ENCODE peak calls at places on chromosomes 11 and 22, in eight cellular contexts. Y, P, K, H, E, N, Z and A are unnamed samples.

GRCh38 chr11:10450451-10451398 is 4.3 kb upstream of the AMPD3 start:
- DNase-seq in Y (peak; percentile 32), P (peak; percentile 79), K (no peak), H (peak; percentile 32), E (no peak), N (peak; percentile 41), Z (peak; percentile 25), A (no peak)

GRCh38 chr22:32469799-32470212 is 4.8 kb upstream of the FBXO7 start:
- DNase-seq in Y (no peak), P (peak; percentile 29), K (no peak), H (no peak), E (peak; percentile 76), N (peak; percentile 50), Z (peak; percentile 86), A (peak; percentile 59)

GRCh38 chr22:27990879-27991278 is 71.8 kb upstream of the PITPNB start:
- DNase-seq in Y (peak; percentile 2), P (peak; percentile 6), K (no peak), H (peak; percentile 63), E (peak; percentile 68), N (peak; percentile 63), Z (peak; percentile 33), A (no peak)

GRCh38 chr11:62930157-62930556 is 9.0 kb upstream of the CHRM1 start:
- DNase-seq in Y (no peak), P (no peak), K (no peak), H (no peak), E (no peak), N (no peak), Z (no peak), A (no peak)

GRCh38 chr22:37552560-37553163 is 7.6 kb upstream of the CDC42EP1 start:
- DNase-seq in Y (no peak), P (no peak), K (no peak), H (no peak), E (no peak), N (peak; percentile 80), Z (peak; percentile 71), A (no peak)

GRCh38 chr11:6505577-6506240 is 8.6 kb downstream of the DNHD1 start:
- DNase-seq in Y (no peak), P (peak; percentile 58), K (peak; percentile 47), H (peak; percentile 25), E (peak; percentile 81), N (peak; percentile 76), Z (peak; percentile 77), A (no peak)

GRCh38 chr22:31532060-31532459 is 35.7 kb downstream of the SFI1 start:
- DNase-seq in Y (no peak), P (no peak), K (no peak), H (no peak), E (no peak), N (peak; percentile 9), Z (peak; percentile 51), A (no peak)

GRCh38 chr11:43574949-43575915 is 105.3 kb upstream of the HSD17B12 start:
- DNase-seq in Y (no peak), P (no peak), K (no peak), H (no peak), E (peak; percentile 44), N (peak; percentile 70), Z (peak; percentile 51), A (no peak)

GRCh38 chr11:70573701-70574151 is 175.4 kb downstream of the CTTN start:
- DNase-seq in Y (no peak), P (no peak), K (no peak), H (no peak), E (no peak), N (no peak), Z (no peak), A (peak; percentile 20)

GRCh38 chr11:10746871-10747270 is 4.2 kb upstream of the CTR9 start:
- DNase-seq in Y (no peak), P (peak; percentile 44), K (no peak), H (no peak), E (no peak), N (no peak), Z (no peak), A (no peak)

GRCh38 chr11:45477588-45477987 is 187.8 kb downstream of the CHST1 start:
- DNase-seq in Y (no peak), P (no peak), K (no peak), H (no peak), E (no peak), N (no peak), Z (no peak), A (no peak)

GRCh38 chr22:23913306-23913660 is 19.1 kb downstream of the MIF start:
- DNase-seq in Y (no peak), P (no peak), K (no peak), H (no peak), E (no peak), N (no peak), Z (no peak), A (no peak)

GRCh38 chr22:33112606-33113005 is 54.4 kb upstream of the SYN3 start:
- DNase-seq in Y (no peak), P (no peak), K (no peak), H (no peak), E (no peak), N (no peak), Z (no peak), A (no peak)

GRCh38 chr11:12330491-12331231 is 46.7 kb upstream of the PARVA start:
- DNase-seq in Y (no peak), P (no peak), K (no peak), H (no peak), E (peak; percentile 15), N (peak; percentile 9), Z (no peak), A (no peak)

GRCh38 chr11:33001281-33001680 is 14.4 kb upstream of the DEPDC7 start:
- DNase-seq in Y (no peak), P (no peak), K (no peak), H (no peak), E (no peak), N (no peak), Z (peak; percentile 16), A (no peak)

GRCh38 chr22:37566329-37566837 is 6.1 kb downstream of the CDC42EP1 start:
- DNase-seq in Y (peak; percentile 58), P (no peak), K (no peak), H (no peak), E (no peak), N (no peak), Z (no peak), A (peak; percentile 64)

GRCh38 chr22:36629320-36629719 is 74.2 kb downstream of the CACNG2 start:
- DNase-seq in Y (no peak), P (no peak), K (no peak), H (no peak), E (no peak), N (no peak), Z (no peak), A (no peak)

GRCh38 chr11:95788921-95789505 is 569 bp downstream of the FAM76B start:
- DNase-seq in Y (no peak), P (peak; percentile 42), K (peak; percentile 23), H (peak; percentile 30), E (peak; percentile 48), N (peak; percentile 41), Z (peak; percentile 47), A (peak; percentile 45)

GRCh38 chr11:117686711-117687110 is 110.3 kb downstream of the DSCAML1 start:
- DNase-seq in Y (no peak), P (peak; percentile 11), K (no peak), H (no peak), E (peak; percentile 1), N (no peak), Z (no peak), A (no peak)

GRCh38 chr11:110921742-110922200 is 209.5 kb upstream of the ARHGAP20 start:
- DNase-seq in Y (no peak), P (no peak), K (peak; percentile 70), H (no peak), E (peak; percentile 39), N (peak; percentile 88), Z (peak; percentile 24), A (no peak)

GRCh38 chr11:109229682-109230081 is 192.3 kb upstream of the C11orf87 start:
- DNase-seq in Y (no peak), P (no peak), K (no peak), H (no peak), E (peak; percentile 7), N (no peak), Z (peak; percentile 87), A (no peak)

GRCh38 chr11:36187618-36188017 is 101.6 kb downstream of the COMMD9 start:
- DNase-seq in Y (no peak), P (no peak), K (no peak), H (no peak), E (no peak), N (no peak), Z (no peak), A (no peak)
- TF ChIP-seq CTCF in Y (no peak), P (no peak), K (no peak), H (no peak), E (no peak), N (no peak), Z (no peak), A (no peak)

DNA sequence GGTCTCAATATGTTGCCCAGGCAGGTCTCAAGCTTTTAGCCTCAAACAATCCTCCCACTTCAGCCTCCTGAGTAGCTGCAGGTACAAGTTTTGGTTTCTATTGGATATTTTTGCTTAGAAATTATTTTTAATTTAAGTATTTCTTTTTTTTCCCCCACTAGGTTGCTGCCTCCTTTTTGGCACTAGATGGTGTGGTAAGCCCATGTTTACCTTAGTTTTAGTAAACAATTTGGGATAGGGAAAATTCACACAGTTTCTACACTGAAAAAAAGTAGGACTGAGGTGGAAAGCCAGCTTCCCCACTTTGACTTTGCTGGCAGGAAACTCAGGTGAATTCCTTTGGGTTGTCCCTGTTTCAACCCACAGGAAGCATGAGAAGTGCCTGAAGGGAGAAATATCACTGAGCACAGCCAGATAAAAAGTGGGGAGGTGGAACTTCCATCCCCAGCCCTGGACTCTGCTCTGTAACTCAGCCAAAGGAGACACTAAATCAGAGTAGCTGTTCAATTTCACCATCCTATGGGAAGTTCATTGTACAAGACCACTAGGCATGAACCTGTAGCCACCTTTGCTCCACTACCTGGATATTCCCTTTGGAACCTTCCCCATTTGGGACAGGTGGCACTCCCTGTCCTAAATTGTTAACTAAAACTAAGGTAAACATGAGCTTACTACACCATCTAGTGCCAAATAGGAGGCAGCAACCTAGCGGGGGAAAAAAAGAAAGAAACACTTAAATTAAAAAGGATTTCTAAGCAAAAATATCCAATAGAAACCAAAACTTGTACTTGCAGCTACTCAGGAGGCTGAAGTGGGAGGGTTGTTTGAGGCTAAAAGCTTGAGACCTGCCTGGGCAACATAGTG is 154.4 kb upstream of the FAT3 start:
- DNase-seq in Y (no peak), P (peak; percentile 42), K (no peak), H (no peak), E (peak; percentile 7), N (peak; percentile 15), Z (peak; percentile 5), A (no peak)
- TF ChIP-seq CTCF in Y (no peak), P (peak; percentile 49), K (peak; percentile 22), H (no peak), E (no peak), N (peak; percentile 22), Z (peak; percentile 43), A (no peak)

GRCh38 chr11:115656041-115656440 is 151.8 kb upstream of the CADM1 start:
- DNase-seq in Y (no peak), P (no peak), K (no peak), H (no peak), E (no peak), N (no peak), Z (no peak), A (no peak)
- TF ChIP-seq CTCF in Y (no peak), P (no peak), K (no peak), H (no peak), E (no peak), N (no peak), Z (no peak), A (no peak)

DNA sequence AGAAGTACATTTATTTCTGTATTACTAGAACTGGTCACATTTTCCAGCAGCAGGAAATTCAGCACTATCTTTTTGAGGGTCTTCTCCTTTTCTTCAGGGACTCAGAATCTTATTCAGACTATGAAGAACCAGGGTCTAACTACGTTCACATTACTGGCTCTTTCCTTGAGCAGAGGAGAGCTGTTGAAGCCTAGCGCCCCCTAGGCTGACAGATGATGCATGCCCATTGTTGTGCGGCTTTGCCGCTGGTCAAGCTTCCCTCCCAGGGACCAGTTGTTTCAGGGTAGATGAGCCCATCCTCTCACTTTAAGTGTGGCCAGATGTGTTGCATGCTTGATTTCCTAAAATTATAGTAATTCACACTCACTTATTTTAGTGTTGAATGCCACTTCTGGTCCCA is 168.2 kb upstream of the PDGFD start:
- DNase-seq in Y (no peak), P (peak; percentile 52), K (no peak), H (peak; percentile 5), E (no peak), N (no peak), Z (no peak), A (no peak)
- TF ChIP-seq CTCF in Y (no peak), P (peak; percentile 79), K (no peak), H (peak; percentile 40), E (peak; percentile 10), N (peak; percentile 25), Z (peak; percentile 8), A (peak; percentile 23)